ENCODE peak calls at places on chromosomes 3 and 15, in five cellular contexts. I is H1, B is Peyer's patch, G is adrenal gland, F is breast epithelium. J is an unnamed sample. For H3K36me3, the result is how much of the 10 kb centered on the place peaks cover.

GRCh38 chr3:186589856-186590579 is 19.5 kb downstream of the DNAJB11 start:
- DNase-seq in I (no peak), B (peak), G (no peak), F (no peak), J (no peak)

GRCh38 chr3:173745952-173746682 is 348.6 kb downstream of the NLGN1 start:
- DNase-seq in I (no peak), B (no peak), G (no peak), F (no peak), J (no peak)

GRCh38 chr15:73952171-73952912 is 26.1 kb downstream of the LOXL1 start:
- DNase-seq in I (no peak), B (no peak), G (no peak), F (no peak), J (no peak)

GRCh38 chr15:75185271-75186029 is 16.2 kb upstream of the C15orf39 start:
- DNase-seq in I (no peak), B (no peak), G (no peak), F (no peak), J (no peak)

GRCh38 chr3:102090646-102091045 is 241.3 kb downstream of the NFKBIZ start:
- DNase-seq in I (no peak), B (no peak), G (no peak), F (no peak), J (no peak)

GRCh38 chr15:89023311-89023961 is 64.8 kb upstream of the ABHD2 start:
- DNase-seq in I (no peak), B (no peak), G (peak), F (no peak), J (no peak)

GRCh38 chr3:186880392-186880791 is 37.9 kb downstream of the ADIPOQ start:
- DNase-seq in I (no peak), B (no peak), G (no peak), F (no peak), J (no peak)

GRCh38 chr15:32671339-32672325 is 30.1 kb downstream of the SCG5 start:
- DNase-seq in I (no peak), B (no peak), G (no peak), F (no peak), J (no peak)

GRCh38 chr15:58292761-58293175 is 139.0 kb upstream of the LIPC start:
- DNase-seq in I (no peak), B (no peak), G (no peak), F (no peak), J (no peak)

GRCh38 chr3:25313286-25313685 is 114.8 kb upstream of the RARB start:
- DNase-seq in I (no peak), B (no peak), G (no peak), F (no peak), J (no peak)

GRCh38 chr3:138939563-138940241 is 7.2 kb downstream of the FOXL2 start:
- DNase-seq in I (no peak), B (no peak), G (no peak), F (no peak), J (peak)

GRCh38 chr3:69542265-69543079 is 156.6 kb upstream of the FRMD4B start:
- DNase-seq in I (no peak), B (no peak), G (no peak), F (no peak), J (no peak)

GRCh38 chr15:85500060-85500708 is 119.8 kb downstream of the AKAP13 start:
- DNase-seq in I (no peak), B (no peak), G (no peak), F (no peak), J (no peak)

GRCh38 chr3:175065492-175065891 is 206.4 kb downstream of the NAALADL2 start:
- DNase-seq in I (no peak), B (no peak), G (no peak), F (no peak), J (no peak)

GRCh38 chr15:36361351-36361870 is 218.0 kb upstream of the CDIN1 start:
- DNase-seq in I (no peak), B (no peak), G (no peak), F (no peak), J (no peak)

GRCh38 chr3:45092132-45093031 is 53.8 kb downstream of the CDCP1 start:
- DNase-seq in I (no peak), B (peak), G (no peak), F (no peak), J (no peak)

GRCh38 chr15:34206016-34206415 is 3.9 kb downstream of the KATNBL1 start:
- DNase-seq in I (no peak), B (no peak), G (no peak), F (no peak), J (no peak)

GRCh38 chr3:42735609-42736008 is 33.0 kb upstream of the HHATL start:
- DNase-seq in I (no peak), B (peak), G (no peak), F (no peak), J (peak)

GRCh38 chr15:29046281-29046810 is 160.6 kb downstream of the APBA2 start:
- DNase-seq in I (no peak), B (no peak), G (no peak), F (no peak), J (no peak)

GRCh38 chr3:73624363-73625123 is at the start of gene PDZRN3:
- DNase-seq in I (peak), B (peak), G (peak), F (peak), J (peak)

GRCh38 chr3:71251156-71251775 is 332.3 kb downstream of the FOXP1 start:
- DNase-seq in I (no peak), B (no peak), G (no peak), F (no peak), J (no peak)

GRCh38 chr15:72782274-72782992 is 1.1 kb downstream of the ADPGK start:
- DNase-seq in I (no peak), B (no peak), G (no peak), F (no peak), J (no peak)

GRCh38 chr3:19932422-19932821 is 1.6 kb downstream of the EFHB start:
- DNase-seq in I (no peak), B (no peak), G (no peak), F (no peak), J (no peak)

GRCh38 chr3:122258757-122259371 is 66.2 kb upstream of the CSTA start:
- DNase-seq in I (peak), B (peak), G (peak), F (no peak), J (no peak)

GRCh38 chr3:190031887-190032752 is 88.6 kb downstream of the P3H2 start:
- DNase-seq in I (no peak), B (no peak), G (no peak), F (no peak), J (no peak)

GRCh38 chr3:143334231-143334630 is 214.7 kb downstream of the CHST2 start:
- DNase-seq in I (no peak), B (no peak), G (no peak), F (no peak), J (no peak)

GRCh38 chr3:152964901-152965609 is 130.1 kb downstream of the P2RY1 start:
- DNase-seq in I (no peak), B (no peak), G (no peak), F (no peak), J (no peak)

GRCh38 chr15:41396111-41396510 is 6.2 kb downstream of the NDUFAF1 start:
- DNase-seq in I (no peak), B (no peak), G (no peak), F (no peak), J (peak)

GRCh38 chr3:110248666-110249065 is 823.0 kb upstream of the NECTIN3 start:
- DNase-seq in I (no peak), B (no peak), G (no peak), F (no peak), J (no peak)

GRCh38 chr15:40565333-40566238 is 744 bp upstream of the CCDC32 start:
- DNase-seq in I (no peak), B (no peak), G (no peak), F (no peak), J (no peak)

GRCh38 chr3:88003115-88003755 is 55.6 kb downstream of the CGGBP1 start:
- DNase-seq in I (no peak), B (no peak), G (peak), F (no peak), J (no peak)

GRCh38 chr3:149970716-149971402 is at the start of gene PFN2:
- DNase-seq in I (no peak), B (peak), G (peak), F (peak), J (peak)
- TF ChIP-seq POLR2A in I (peak), B (peak), G (peak), F (no peak), J (no peak)

GRCh38 chr3:119912220-119912619 is 130.3 kb downstream of the NR1I2 start:
- DNase-seq in I (no peak), B (no peak), G (no peak), F (no peak), J (no peak)
- H3K36me3 ChIP-seq in I (under half), B (under half), G (under half), F (under half), J (under half)

DNA sequence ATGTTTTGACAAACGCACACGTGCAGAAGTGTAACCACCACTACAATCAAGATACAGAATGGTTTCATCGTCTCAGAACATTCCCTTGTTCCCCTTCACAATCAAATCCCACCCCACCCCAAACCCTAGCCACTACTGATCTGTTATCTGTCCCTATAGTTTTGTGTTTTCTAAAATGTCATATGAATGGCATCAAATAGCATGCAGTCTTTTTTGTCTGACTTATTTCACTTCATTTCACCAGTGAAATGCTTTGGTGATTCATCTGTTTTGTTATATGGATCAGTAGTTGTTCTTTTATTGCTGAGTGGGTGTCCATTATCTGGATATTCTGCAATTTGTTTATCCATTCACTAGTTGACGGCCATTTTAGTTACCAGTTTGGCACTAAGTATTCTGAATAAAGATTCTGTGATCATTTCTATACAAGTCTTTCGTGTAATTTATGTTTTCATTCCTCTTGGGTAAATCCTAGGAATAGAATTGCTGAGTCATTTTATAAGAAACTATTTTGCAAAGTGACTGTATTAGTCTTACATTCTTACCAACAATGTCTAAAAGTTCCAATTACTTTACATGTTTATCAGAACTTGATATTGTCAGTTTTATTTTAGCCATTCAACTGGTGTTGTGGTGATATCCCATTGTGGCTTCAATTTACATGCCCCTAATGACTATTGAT is 232.8 kb downstream of the CLSTN2 start:
- DNase-seq in I (no peak), B (no peak), G (no peak), F (no peak), J (no peak)
- TF ChIP-seq POLR2A in I (no peak), B (no peak), G (no peak), F (no peak), J (no peak)

GRCh38 chr15:80940851-80941250 is 48.8 kb downstream of the MESD start:
- DNase-seq in I (no peak), B (no peak), G (no peak), F (no peak), J (no peak)
- H3K36me3 ChIP-seq in I (under half), B (under half), G (under half), F (under half), J (under half)

DNA sequence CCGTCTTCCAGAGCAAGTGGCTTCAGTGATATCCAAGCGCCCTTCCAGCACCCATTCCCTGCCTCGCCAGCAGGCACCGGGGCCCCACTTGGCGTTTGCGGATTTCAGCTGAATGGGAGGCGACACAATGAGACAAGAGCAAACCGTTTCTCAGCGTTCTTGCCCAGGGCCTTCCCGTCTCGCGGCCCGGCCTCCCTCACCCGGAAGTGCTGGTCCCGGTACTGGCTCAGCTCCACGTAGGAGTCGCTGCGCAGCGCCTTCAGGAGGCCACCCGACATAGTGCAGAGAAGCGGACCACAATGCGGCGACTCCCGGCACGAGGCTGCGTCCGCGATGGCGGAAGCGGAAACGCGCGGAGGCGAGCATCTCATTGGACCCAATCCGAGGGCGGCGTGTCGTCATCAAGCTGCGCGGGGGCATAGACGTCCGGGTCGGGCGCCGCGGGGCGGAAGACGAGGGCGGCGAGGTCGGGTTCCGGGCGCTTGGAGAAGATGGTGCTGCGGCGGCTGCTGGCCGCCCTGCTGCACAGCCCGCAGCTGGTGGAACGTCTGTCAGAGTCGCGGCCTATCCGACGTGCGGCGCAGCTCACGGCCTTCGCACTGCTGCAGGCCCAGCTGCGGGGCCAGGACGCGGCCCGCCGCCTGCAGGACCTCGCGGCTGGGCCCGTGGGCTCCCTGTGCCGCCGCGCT is at the start of gene NCBP2:
- DNase-seq in I (peak), B (peak), G (peak), F (peak), J (peak)
- TF ChIP-seq POLR2A in I (peak), B (peak), G (peak), F (peak), J (peak)

GRCh38 chr15:59680346-59680745 is 8.8 kb downstream of the BNIP2 start:
- DNase-seq in I (no peak), B (no peak), G (no peak), F (no peak), J (no peak)

GRCh38 chr15:59678171-59678570 is 10.9 kb downstream of the BNIP2 start:
- DNase-seq in I (no peak), B (no peak), G (no peak), F (no peak), J (no peak)

GRCh38 chr15:59674501-59674900 is 14.6 kb downstream of the BNIP2 start:
- DNase-seq in I (no peak), B (no peak), G (no peak), F (no peak), J (no peak)

GRCh38 chr15:59678620-59679019 is 10.5 kb downstream of the BNIP2 start:
- DNase-seq in I (no peak), B (no peak), G (no peak), F (no peak), J (no peak)

DNA sequence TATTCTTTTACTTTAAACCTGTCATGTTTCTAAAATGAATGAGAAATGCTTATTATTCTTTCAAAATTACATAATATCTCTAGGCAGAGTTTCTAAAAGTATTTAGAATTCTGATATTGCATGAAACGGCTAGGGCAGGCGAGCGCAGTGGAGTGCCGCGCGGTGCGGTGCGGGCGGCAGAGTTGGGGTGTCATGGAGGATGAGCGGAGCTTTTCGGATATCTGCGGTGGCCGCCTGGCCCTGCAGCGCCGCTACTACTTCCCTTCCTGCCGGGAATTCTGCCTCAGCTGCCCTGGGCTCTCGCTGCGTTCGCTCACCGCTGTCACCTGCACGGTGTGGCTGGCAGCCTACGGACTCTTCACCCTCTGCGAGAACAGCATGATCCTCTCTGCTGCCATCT is 12.6 kb downstream of the BNIP2 start:
- DNase-seq in I (no peak), B (no peak), G (no peak), F (no peak), J (no peak)
- H3K36me3 ChIP-seq in I (under half), B (under half), G (under half), F (under half), J (half or more)

GRCh38 chr3:188266581-188267274 is 112.8 kb downstream of the LPP start:
- DNase-seq in I (no peak), B (no peak), G (no peak), F (no peak), J (peak)
- TF ChIP-seq POLR2A in I (no peak), B (no peak), G (no peak), F (no peak), J (no peak)

DNA sequence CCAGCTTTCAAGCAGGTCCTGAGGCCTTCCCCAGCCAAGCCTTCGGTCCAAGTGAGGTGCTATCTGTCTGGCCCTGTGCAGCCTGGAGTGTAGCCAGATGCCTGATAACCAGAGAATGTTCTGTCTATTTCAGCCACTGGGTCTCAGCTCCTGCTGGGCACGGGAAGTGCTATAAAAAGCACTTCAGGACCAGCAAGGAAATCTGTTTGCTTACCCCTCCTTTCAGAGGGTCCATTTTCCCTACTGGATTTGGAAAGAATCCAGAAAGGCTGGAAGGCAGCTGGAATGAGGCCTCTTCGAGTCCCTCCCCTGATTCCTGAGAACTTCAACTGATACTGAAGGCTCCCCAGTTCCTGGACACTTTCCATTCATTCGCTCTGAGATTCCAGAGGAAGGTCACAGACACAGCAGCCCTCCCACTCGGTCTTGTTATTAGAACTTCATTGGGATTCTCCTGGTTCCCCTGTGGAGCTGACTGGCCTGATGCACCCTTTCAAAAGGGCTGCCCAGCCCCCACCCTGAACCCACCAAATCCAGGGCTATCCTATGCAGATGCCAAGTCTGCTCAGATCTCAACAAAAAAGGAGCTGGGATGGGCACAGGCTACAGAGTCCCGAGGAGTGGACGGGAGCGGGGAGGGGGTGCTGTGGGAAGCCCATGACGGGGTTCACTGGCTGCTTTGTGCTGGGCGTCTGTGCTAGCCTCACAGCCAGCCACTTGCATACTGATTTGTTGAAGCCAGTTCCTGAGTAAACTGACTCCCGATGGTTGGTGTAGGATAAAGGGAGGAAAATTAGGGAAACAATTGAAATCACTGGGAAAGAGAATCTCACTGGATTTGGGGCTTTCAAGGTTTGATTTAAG is 70.5 kb downstream of the UMPS start:
- DNase-seq in I (no peak), B (no peak), G (peak), F (no peak), J (no peak)
- H3K36me3 ChIP-seq in I (under half), B (under half), G (under half), F (under half), J (under half)

DNA sequence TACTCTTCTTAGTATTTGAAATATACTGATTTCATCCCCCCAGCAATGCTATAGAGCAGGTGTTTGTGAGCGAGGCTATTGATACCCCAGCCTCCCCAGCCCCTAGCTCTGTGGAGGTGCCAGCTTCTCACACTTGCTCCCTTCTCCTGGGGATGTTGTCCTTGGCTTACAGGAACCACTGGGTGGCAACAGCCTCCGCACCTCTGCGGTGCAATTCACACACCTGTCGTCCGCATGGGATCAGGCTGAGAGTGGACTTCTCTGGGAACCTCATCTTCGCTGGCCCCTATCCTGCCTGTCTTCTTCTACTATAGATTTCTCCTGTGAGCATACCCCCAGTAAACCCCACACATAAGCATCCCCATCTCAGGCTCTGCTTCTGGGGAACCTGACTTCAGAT is 103.9 kb upstream of the SLC6A11 start:
- DNase-seq in I (no peak), B (no peak), G (no peak), F (no peak), J (no peak)
- TF ChIP-seq POLR2A in I (no peak), B (no peak), G (no peak), F (no peak), J (no peak)

GRCh38 chr3:105528956-105529355 is 162.2 kb downstream of the ALCAM start:
- DNase-seq in I (no peak), B (no peak), G (no peak), F (no peak), J (no peak)
- H3K36me3 ChIP-seq in I (under half), B (under half), G (under half), F (under half), J (under half)

J was measured in sigmoid colon.